ENCODE peak calls at places on chromosome 6, in six cellular contexts. F, A, Z, J, V and B are unnamed samples.

GRCh38 chr6:133746417-133746770 is 142.5 kb upstream of the TCF21 start:
- DNase-seq in A (no peak), Z (no peak), V (no peak), J (no peak), F (no peak), B (no peak)

GRCh38 chr6:24356310-24357035 is 1.4 kb downstream of the DCDC2 start:
- DNase-seq in F (no peak), V (no peak), J (no peak), Z (no peak), A (no peak), B (no peak)

GRCh38 chr6:14814016-14814415 is 431.9 kb upstream of the JARID2 start:
- DNase-seq in A (no peak), V (no peak), Z (no peak), J (no peak), F (no peak), B (no peak)

GRCh38 chr6:31575335-31575901 is at the start of gene TNF:
- DNase-seq in V (no peak), F (peak; percentile 56), J (peak; percentile 53), A (peak; percentile 51), Z (no peak), B (peak; percentile 87)

GRCh38 chr6:26195924-26196845 is 109.0 kb downstream of the HFE start:
- DNase-seq in V (no peak), F (no peak), Z (peak; percentile 23), J (no peak), A (no peak), B (peak; percentile 54)

GRCh38 chr6:36195471-36196048 is 984 bp upstream of the BRPF3 start:
- DNase-seq in J (no peak), V (no peak), Z (no peak), A (no peak), F (no peak), B (no peak)

GRCh38 chr6:166544294-166544605 is 42.2 kb downstream of the RAMACL start:
- DNase-seq in V (no peak), A (no peak), J (no peak), F (no peak), Z (no peak), B (no peak)

GRCh38 chr6:84062519-84063154 is 29.1 kb downstream of the MRAP2 start:
- DNase-seq in J (no peak), Z (no peak), A (no peak), V (no peak), F (no peak), B (no peak)

GRCh38 chr6:135109761-135110160 is 55.1 kb upstream of the HBS1L start:
- DNase-seq in Z (no peak), A (no peak), V (no peak), F (no peak), J (no peak), B (no peak)

GRCh38 chr6:12017263-12017662 is 5.2 kb downstream of the HIVEP1 start:
- DNase-seq in A (no peak), J (no peak), V (no peak), F (no peak), Z (no peak), B (no peak)
- H3K36me3 ChIP-seq in A (peaks cover 7% of the 10 kb centered on the region), J (no peaks in the 10 kb centered on the region), V (no peaks in the 10 kb centered on the region), F (peaks cover 32% of the 10 kb centered on the region), Z (peaks cover 21% of the 10 kb centered on the region), B (peaks cover 21% of the 10 kb centered on the region)

GRCh38 chr6:130034815-130035146 is 16.4 kb downstream of the L3MBTL3 start:
- DNase-seq in J (no peak), F (no peak), A (no peak), V (no peak), Z (no peak), B (no peak)

GRCh38 chr6:130032758-130033323 is 14.5 kb downstream of the L3MBTL3 start:
- DNase-seq in J (no peak), F (no peak), A (no peak), V (no peak), Z (no peak), B (no peak)

GRCh38 chr6:130035211-130035610 is 16.8 kb downstream of the L3MBTL3 start:
- DNase-seq in A (no peak), V (no peak), J (no peak), Z (peak; percentile 34), F (no peak), B (no peak)

GRCh38 chr6:130037207-130037811 is 18.9 kb downstream of the L3MBTL3 start:
- DNase-seq in V (no peak), A (no peak), J (no peak), F (no peak), Z (no peak), B (no peak)

GRCh38 chr6:130033999-130034814 is 15.8 kb downstream of the L3MBTL3 start:
- DNase-seq in F (no peak), V (no peak), A (no peak), J (no peak), Z (peak; percentile 90), B (no peak)
- H3K36me3 ChIP-seq in F (no peaks in the 10 kb centered on the region), V (no peaks in the 10 kb centered on the region), A (no peaks in the 10 kb centered on the region), J (no peaks in the 10 kb centered on the region), Z (no peaks in the 10 kb centered on the region), B (no peaks in the 10 kb centered on the region)

GRCh38 chr6:90277301-90278011 is 19.2 kb downstream of the BACH2 start:
- DNase-seq in Z (peak; percentile 20), V (no peak), A (no peak), F (no peak), J (no peak), B (no peak)
- H3K36me3 ChIP-seq in Z (no peaks in the 10 kb centered on the region), V (no peaks in the 10 kb centered on the region), A (no peaks in the 10 kb centered on the region), F (no peaks in the 10 kb centered on the region), J (no peaks in the 10 kb centered on the region), B (no peaks in the 10 kb centered on the region)

GRCh38 chr6:89708316-89708715 is 69.8 kb upstream of the LYRM2 start:
- DNase-seq in A (no peak), Z (no peak), F (no peak), J (no peak), V (no peak), B (no peak)

GRCh38 chr6:89702349-89702748 is 63.8 kb upstream of the LYRM2 start:
- DNase-seq in A (no peak), V (no peak), J (no peak), Z (no peak), F (no peak), B (no peak)

GRCh38 chr6:89711801-89712200 is 73.3 kb upstream of the LYRM2 start:
- DNase-seq in Z (no peak), A (no peak), J (no peak), V (no peak), F (no peak), B (no peak)

GRCh38 chr6:89706121-89706520 is 67.6 kb upstream of the LYRM2 start:
- DNase-seq in Z (no peak), F (no peak), J (no peak), A (no peak), V (no peak), B (no peak)

GRCh38 chr6:89707766-89708165 is 69.2 kb upstream of the LYRM2 start:
- DNase-seq in A (no peak), J (no peak), Z (no peak), V (no peak), F (no peak), B (no peak)
- H3K36me3 ChIP-seq in A (peaks cover 23% of the 10 kb centered on the region), J (no peaks in the 10 kb centered on the region), Z (peaks cover 18% of the 10 kb centered on the region), V (no peaks in the 10 kb centered on the region), F (peaks cover 51% of the 10 kb centered on the region), B (peaks cover 12% of the 10 kb centered on the region)

GRCh38 chr6:149472241-149472640 is 12.6 kb downstream of the ZC3H12D start:
- DNase-seq in Z (no peak), A (no peak), V (no peak), F (no peak), J (no peak), B (no peak)

GRCh38 chr6:149474108-149474935 is 10.5 kb downstream of the ZC3H12D start:
- DNase-seq in V (no peak), F (no peak), A (no peak), J (no peak), Z (no peak), B (peak; percentile 59)

GRCh38 chr6:149471801-149472200 is 13.0 kb downstream of the ZC3H12D start:
- DNase-seq in F (no peak), J (no peak), Z (no peak), A (no peak), V (no peak), B (peak; percentile 63)

GRCh38 chr6:149470948-149471347 is 13.9 kb downstream of the ZC3H12D start:
- DNase-seq in F (no peak), A (no peak), Z (no peak), J (no peak), V (no peak), B (no peak)

GRCh38 chr6:149473080-149474052 is 11.4 kb downstream of the ZC3H12D start:
- DNase-seq in F (no peak), Z (no peak), J (no peak), A (no peak), V (no peak), B (no peak)
- H3K36me3 ChIP-seq in F (no peaks in the 10 kb centered on the region), Z (no peaks in the 10 kb centered on the region), J (no peaks in the 10 kb centered on the region), A (no peaks in the 10 kb centered on the region), V (no peaks in the 10 kb centered on the region), B (peaks cover 2% of the 10 kb centered on the region)

GRCh38 chr6:73391735-73392134 is 2.9 kb upstream of the DDX43 start:
- DNase-seq in F (no peak), A (no peak), V (no peak), J (no peak), Z (no peak), B (no peak)

GRCh38 chr6:73394577-73395354 is at the start of gene DDX43:
- DNase-seq in F (no peak), Z (no peak), A (peak; percentile 74), J (no peak), V (peak; percentile 79), B (peak; percentile 79)

GRCh38 chr6:73389854-73390253 is 4.8 kb upstream of the DDX43 start:
- DNase-seq in Z (no peak), A (no peak), V (no peak), J (no peak), F (no peak), B (no peak)

GRCh38 chr6:73395875-73396274 is 1.2 kb downstream of the DDX43 start:
- DNase-seq in J (no peak), F (no peak), A (no peak), Z (no peak), V (no peak), B (no peak)

GRCh38 chr6:73393278-73393677 is 1.4 kb upstream of the DDX43 start:
- DNase-seq in A (no peak), F (no peak), Z (peak; percentile 40), V (no peak), J (no peak), B (no peak)
- H3K36me3 ChIP-seq in A (no peaks in the 10 kb centered on the region), F (no peaks in the 10 kb centered on the region), Z (no peaks in the 10 kb centered on the region), V (no peaks in the 10 kb centered on the region), J (no peaks in the 10 kb centered on the region), B (no peaks in the 10 kb centered on the region)